ENCODE peak calls at places on chromosomes 3 and 15, in nine cellular contexts. X, W, M, G, H, P, S, J and C are unnamed samples.

GRCh38 chr3:195762611-195763247 is 42.0 kb downstream of the MUC20 start:
- DNase-seq in X (no peak), W (no peak), M (no peak), G (no peak), H (peak), P (no peak), S (no peak), J (no peak), C (no peak)

GRCh38 chr3:66392512-66392911 is 108.3 kb downstream of the LRIG1 start:
- DNase-seq in X (no peak), W (no peak), M (no peak), G (no peak), H (no peak), P (no peak), S (no peak), J (no peak), C (no peak)

GRCh38 chr3:38117748-38118420 is 19.0 kb downstream of the ACAA1 start:
- DNase-seq in X (peak), W (peak), M (no peak), G (peak), H (peak), P (peak), S (peak), J (peak), C (no peak)

GRCh38 chr15:57477736-57478522 is 101.6 kb downstream of the CGNL1 start:
- DNase-seq in X (no peak), W (no peak), M (no peak), G (no peak), H (no peak), P (no peak), S (peak), J (no peak), C (no peak)

GRCh38 chr15:78950906-78951840 is 6.3 kb upstream of the CTSH start:
- DNase-seq in X (no peak), W (peak), M (no peak), G (peak), H (no peak), P (peak), S (no peak), J (no peak), C (no peak)

GRCh38 chr15:92391640-92392039 is 2.0 kb upstream of the ST8SIA2 start:
- DNase-seq in X (no peak), W (peak), M (no peak), G (peak), H (peak), P (peak), S (peak), J (peak), C (no peak)

GRCh38 chr3:78163379-78163778 is 1123.5 kb downstream of the ROBO2 start:
- DNase-seq in X (no peak), W (no peak), M (no peak), G (no peak), H (no peak), P (no peak), S (no peak), J (no peak), C (no peak)

GRCh38 chr3:69696365-69696764 is 42.9 kb upstream of the MITF start:
- DNase-seq in X (no peak), W (no peak), M (no peak), G (peak), H (no peak), P (no peak), S (no peak), J (no peak), C (peak)

GRCh38 chr3:128863560-128863959 is 15.9 kb upstream of the ACAD9 start:
- DNase-seq in X (no peak), W (no peak), M (no peak), G (no peak), H (no peak), P (no peak), S (no peak), J (no peak), C (no peak)

GRCh38 chr15:44158111-44158510 is 37.0 kb downstream of the FRMD5 start:
- DNase-seq in X (no peak), W (no peak), M (no peak), G (no peak), H (no peak), P (no peak), S (no peak), J (no peak), C (no peak)

GRCh38 chr3:139358857-139359562 is 15.2 kb downstream of the MRPS22 start:
- DNase-seq in X (no peak), W (no peak), M (no peak), G (no peak), H (no peak), P (no peak), S (no peak), J (no peak), C (no peak)
- H3K27ac ChIP-seq in X (no peak), W (no peak), M (no peak), G (no peak), H (no peak), P (no peak), S (no peak), J (no peak), C (no peak)

GRCh38 chr3:6785726-6786125 is 75.2 kb upstream of the GRM7 start:
- DNase-seq in X (no peak), W (no peak), M (no peak), G (no peak), H (no peak), P (no peak), S (no peak), J (no peak), C (no peak)
- H3K9ac ChIP-seq in X (no peak), W (no peak), M (no peak), G (no peak), H (no peak), P (no peak), S (no peak), J (no peak), C (no peak)

DNA sequence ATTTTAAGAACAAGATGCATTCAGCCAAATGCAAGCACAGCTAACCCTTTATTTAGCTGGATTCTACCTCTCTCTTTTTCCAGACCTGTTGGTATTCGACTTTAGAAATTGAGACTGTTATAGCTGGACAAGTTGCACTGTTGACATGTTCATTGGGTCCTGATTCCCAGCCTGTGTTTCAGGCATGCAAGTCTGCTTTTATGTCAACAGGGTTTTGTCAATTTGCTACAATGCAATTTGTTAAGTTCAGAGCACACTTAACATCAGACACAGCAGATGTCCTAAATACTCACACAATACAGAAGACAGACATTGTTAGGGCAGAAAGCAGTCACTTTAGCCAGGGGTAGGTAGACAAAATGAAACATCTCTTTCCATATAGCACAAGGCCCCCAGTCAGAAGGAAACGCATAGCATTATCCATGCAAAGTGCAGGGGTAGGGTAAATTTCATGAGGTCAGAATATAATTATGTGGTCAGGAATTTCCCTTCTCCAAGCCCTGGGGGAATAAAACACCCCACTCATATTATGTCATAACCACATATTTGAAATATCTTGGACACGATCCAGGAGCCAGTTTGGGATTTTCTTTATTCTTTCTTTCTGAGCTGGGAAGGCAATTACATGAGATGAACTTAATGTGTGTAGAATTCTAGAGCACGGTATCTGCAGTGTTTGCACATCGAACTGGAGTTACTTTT is 504.1 kb downstream of the NTRK3 start:
- DNase-seq in X (no peak), W (peak), M (no peak), G (peak), H (no peak), P (peak), S (no peak), J (no peak), C (peak)
- H3K27ac ChIP-seq in X (no peak), W (peak), M (no peak), G (peak), H (no peak), P (no peak), S (no peak), J (no peak), C (peak)

DNA sequence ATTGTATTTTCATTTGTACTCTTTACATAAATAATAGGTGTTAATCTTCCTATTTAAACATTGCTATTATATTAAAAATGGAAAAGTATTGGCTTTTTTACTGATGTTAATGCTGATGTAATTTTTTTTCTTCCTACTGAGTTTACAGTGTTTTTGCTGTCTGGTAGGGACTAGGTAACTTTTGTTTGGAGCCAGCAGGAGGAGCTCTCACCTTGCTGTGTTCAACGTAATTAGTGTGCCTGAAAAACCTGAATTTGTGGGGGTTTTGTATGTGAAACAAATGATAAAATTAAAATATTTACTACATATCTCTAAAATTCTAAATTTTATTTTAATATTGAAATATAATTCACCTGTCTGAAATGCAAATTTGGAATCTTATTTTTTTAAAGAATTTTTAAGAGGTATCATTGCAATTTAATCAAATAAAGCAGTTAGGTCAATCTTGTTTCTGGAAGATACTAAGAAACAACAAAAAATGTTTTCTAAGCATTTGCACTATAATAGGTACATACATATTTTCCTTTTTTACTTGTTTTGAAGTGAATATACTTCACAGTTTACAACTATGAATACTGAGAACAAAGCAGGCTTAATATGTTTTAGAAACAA is 48.8 kb downstream of the EPHA6 start:
- DNase-seq in X (peak), W (peak), M (peak), G (peak), H (peak), P (peak), S (no peak), J (no peak), C (peak)
- H3K9ac ChIP-seq in X (no peak), W (no peak), M (no peak), G (no peak), H (no peak), P (no peak), S (no peak), J (no peak), C (no peak)

DNA sequence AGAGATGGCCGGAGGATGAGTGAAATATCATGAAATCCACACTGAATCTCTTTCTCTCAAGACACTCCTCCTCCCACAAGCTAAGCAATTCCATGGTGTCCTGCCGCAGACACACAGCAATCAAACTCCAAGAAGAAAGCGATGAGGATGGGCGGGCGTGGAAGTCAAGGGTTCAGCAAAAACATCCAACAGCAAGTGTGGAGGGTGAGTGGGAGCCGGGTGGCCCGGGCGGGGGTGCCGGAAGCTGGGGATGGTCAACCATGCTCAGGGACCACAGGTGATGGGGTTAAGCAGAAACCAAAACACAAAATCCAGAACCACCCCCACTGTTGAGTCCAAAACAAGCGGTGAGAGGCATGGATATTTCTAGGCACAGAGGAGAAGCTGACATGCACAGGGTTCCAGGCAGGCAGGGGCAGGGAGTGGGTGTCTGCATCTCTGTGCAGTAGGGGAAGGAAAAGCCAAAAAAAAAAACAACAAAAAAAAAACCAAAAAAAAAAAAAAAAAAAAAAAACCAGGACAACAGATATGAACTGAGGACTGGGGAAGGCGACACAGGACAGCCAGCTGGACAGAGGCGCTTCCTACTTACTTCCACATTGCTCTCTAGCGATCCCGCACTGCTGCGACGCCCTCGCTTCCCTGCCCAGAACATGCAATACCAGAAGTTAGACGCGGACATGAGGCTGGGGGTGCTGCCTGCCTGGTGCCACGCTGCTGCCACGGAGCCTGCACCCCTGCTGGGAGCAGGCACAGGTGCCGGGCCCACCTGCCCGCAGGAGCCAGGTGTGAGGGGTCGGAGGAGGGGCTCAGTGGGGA is 61.0 kb upstream of the RPL32 start:
- DNase-seq in X (no peak), W (no peak), M (no peak), G (no peak), H (no peak), P (no peak), S (no peak), J (no peak), C (no peak)
- H3K27ac ChIP-seq in X (no peak), W (no peak), M (no peak), G (no peak), H (no peak), P (no peak), S (no peak), J (no peak), C (no peak)

GRCh38 chr3:11509175-11510000 is 134.3 kb downstream of the VGLL4 start:
- DNase-seq in X (peak), W (peak), M (no peak), G (peak), H (no peak), P (peak), S (no peak), J (no peak), C (no peak)
- H3K9ac ChIP-seq in X (peak), W (peak), M (no peak), G (peak), H (no peak), P (peak), S (no peak), J (no peak), C (peak)

GRCh38 chr3:187286467-187287059 is 5.0 kb downstream of the MASP1 start:
- DNase-seq in X (no peak), W (peak), M (no peak), G (peak), H (no peak), P (peak), S (no peak), J (no peak), C (no peak)
- H3K27ac ChIP-seq in X (no peak), W (peak), M (no peak), G (peak), H (no peak), P (no peak), S (no peak), J (no peak), C (no peak)